ENCODE peak calls at places on chromosomes 2 and 18, in four cellular contexts. G is pancreas, B is GM13977, F is tibial nerve. T is an unnamed sample.

GRCh38 chr2:53987336-53987921 is 16.6 kb upstream of the PSME4 start:
- DNase-seq in G (no peak), B (peak; percentile 45), F (no peak), T (no peak)

GRCh38 chr2:217801711-217802110 is 201.1 kb downstream of the TNS1 start:
- DNase-seq in G (no peak), B (no peak), F (peak; percentile 11), T (no peak)

GRCh38 chr2:196442211-196442610 is 197.3 kb upstream of the CCDC150 start:
- DNase-seq in G (no peak), B (no peak), F (no peak), T (no peak)

GRCh38 chr2:105812180-105813044 is 67.7 kb downstream of the NCK2 start:
- DNase-seq in G (no peak), B (peak; percentile 82), F (no peak), T (no peak)

GRCh38 chr2:118249531-118249930 is 161.3 kb downstream of the INSIG2 start:
- DNase-seq in G (no peak), B (no peak), F (no peak), T (no peak)

GRCh38 chr2:124649001-124649400 is 623.9 kb downstream of the CNTNAP5 start:
- DNase-seq in G (no peak), B (no peak), F (no peak), T (no peak)

GRCh38 chr2:165057308-165057707 is 102.0 kb upstream of the SLC38A11 start:
- DNase-seq in G (no peak), B (no peak), F (no peak), T (no peak)

GRCh38 chr2:98012561-98012979 is 16.8 kb upstream of the TMEM131 start:
- DNase-seq in G (no peak), B (peak; percentile 76), F (no peak), T (no peak)

GRCh38 chr18:34773961-34774754 is 64.1 kb downstream of the DTNA start:
- DNase-seq in G (peak; percentile 48), B (no peak), F (no peak), T (no peak)

GRCh38 chr2:144183744-144184143 is 336.2 kb downstream of the ZEB2 start:
- DNase-seq in G (no peak), B (peak; percentile 7), F (no peak), T (no peak)

GRCh38 chr2:6107290-6107689 is 415.1 kb downstream of the SOX11 start:
- DNase-seq in G (no peak), B (no peak), F (no peak), T (no peak)
- TF ChIP-seq CTCF in G (no peak), B (no peak), F (no peak), T (no peak)

GRCh38 chr18:45541421-45541820 is 73.9 kb upstream of the SLC14A2 start:
- DNase-seq in G (no peak), B (no peak), F (no peak), T (no peak)

GRCh38 chr18:45538444-45538843 is 76.8 kb upstream of the SLC14A2 start:
- DNase-seq in G (no peak), B (no peak), F (no peak), T (no peak)

GRCh38 chr18:45542043-45542442 is 73.2 kb upstream of the SLC14A2 start:
- DNase-seq in G (no peak), B (no peak), F (no peak), T (no peak)

GRCh38 chr18:45539383-45539960 is 75.8 kb upstream of the SLC14A2 start:
- DNase-seq in G (no peak), B (no peak), F (no peak), T (no peak)

GRCh38 chr18:45540146-45540545 is 75.1 kb upstream of the SLC14A2 start:
- DNase-seq in G (no peak), B (no peak), F (no peak), T (no peak)
- TF ChIP-seq CTCF in G (no peak), B (no peak), F (no peak), T (no peak)

GRCh38 chr2:191231995-191232394 is 13.2 kb upstream of the MYO1B start:
- DNase-seq in G (no peak), B (no peak), F (no peak), T (no peak)
- TF ChIP-seq CTCF in G (no peak), B (no peak), F (peak; percentile 68), T (peak; percentile 80)

GRCh38 chr2:99198103-99198841 is 17.3 kb downstream of the MRPL30 start:
- DNase-seq in G (no peak), B (no peak), F (no peak), T (no peak)

GRCh38 chr2:99200232-99200631 is 19.2 kb downstream of the MRPL30 start:
- DNase-seq in G (no peak), B (no peak), F (no peak), T (no peak)

GRCh38 chr2:99205491-99205890 is 24.5 kb downstream of the MRPL30 start:
- DNase-seq in G (no peak), B (no peak), F (no peak), T (no peak)

DNA sequence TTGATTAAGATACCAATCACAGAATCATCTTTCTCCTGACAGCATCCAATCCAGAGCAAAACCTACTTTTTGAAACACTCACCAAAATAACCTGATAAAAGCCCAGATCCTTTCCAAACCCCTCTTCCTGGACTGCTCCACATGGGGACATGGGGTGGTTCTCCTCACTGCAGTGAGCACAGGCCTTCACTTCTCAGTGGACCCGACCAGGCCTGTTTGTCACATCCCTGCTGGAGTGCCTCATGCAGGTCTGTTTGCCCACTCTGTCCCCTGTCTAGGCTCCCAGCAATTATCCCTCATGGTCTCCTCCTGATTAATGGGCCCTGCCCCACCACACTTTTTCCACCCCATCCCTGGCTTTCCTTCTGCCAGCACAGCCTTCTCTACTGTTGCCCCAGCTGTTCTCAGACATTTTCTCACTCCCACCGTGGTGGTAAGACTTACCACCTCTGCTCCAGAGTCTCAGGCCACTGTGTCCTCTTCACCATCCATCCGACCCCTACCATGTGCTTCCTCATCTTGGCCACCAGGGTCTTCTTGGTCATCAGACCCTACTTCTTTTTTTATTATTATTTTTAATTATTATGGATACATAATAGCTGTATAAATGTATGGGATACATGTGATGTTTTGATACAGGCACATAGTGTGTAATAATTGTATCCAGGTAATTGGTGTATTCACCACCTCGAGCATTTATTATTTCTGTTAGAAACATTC is 21.1 kb downstream of the MRPL30 start:
- DNase-seq in G (no peak), B (no peak), F (no peak), T (no peak)
- TF ChIP-seq CTCF in G (no peak), B (no peak), F (no peak), T (peak; percentile 22)

DNA sequence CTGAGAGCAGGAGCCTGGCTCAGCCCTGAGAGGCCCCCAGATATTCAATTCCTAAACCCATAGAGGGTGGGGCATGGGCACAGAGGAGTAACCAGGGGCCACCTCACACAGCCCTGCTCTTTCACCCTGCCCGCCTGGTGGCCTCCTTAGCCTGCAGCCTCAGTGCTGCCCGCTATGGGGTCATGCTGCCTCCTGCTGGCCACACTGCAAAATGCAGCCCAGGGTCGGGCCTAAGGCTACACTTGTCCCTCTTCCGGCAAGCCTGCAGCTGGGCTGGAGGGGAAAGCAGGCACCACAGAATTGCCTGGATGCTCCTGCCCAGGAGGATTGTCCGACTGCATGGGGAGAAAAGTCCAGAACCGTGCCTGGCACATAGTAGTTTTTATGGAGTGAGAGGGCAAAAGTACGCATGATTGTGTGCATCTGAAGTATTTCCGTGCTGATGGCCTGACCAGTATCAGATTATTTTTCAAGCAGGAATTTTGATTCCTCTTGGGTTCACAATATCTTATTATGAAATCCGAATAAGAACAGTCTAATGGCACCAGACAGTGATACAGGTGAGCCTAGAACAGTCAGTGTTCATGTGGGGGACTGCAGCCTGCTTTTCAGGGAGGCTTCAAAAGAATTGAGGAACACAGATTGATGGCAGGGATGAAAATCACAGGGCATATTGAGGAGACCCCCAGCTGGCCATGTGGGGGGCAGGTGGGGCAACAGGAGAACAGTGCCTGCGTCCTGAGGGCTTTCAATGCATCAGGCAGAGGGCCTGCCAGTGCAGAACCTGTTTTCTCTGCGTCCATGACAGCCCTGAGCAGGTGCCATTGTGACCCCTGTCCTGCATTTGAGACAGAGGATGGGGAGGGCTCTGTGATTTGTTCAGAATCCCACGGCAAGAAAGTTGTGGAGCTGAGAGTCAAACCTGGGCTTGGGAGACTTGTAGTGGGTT is 51.2 kb upstream of the ALPP start:
- DNase-seq in G (peak; percentile 40), B (peak; percentile 84), F (peak; percentile 34), T (peak; percentile 66)
- TF ChIP-seq CTCF in G (peak; percentile 68), B (peak; percentile 95), F (peak; percentile 85), T (peak; percentile 85)